ENCODE peak calls at places on chromosomes 6 and 20, in eight cellular contexts. R is body of pancreas, P is neuronal stem cell, K is DND-41, Z is heart right ventricle, W is iPS DF 6.9, U is heart left ventricle, M is esophagus squamous epithelium. E is an unnamed sample.
A peak's percentile ranks its signal among the peaks of the same experiment; 100 is the strongest.

GRCh38 chr6:79600313-79601019 is 30.7 kb upstream of the SH3BGRL2 start:
- DNase-seq in R (no peak), P (no peak), K (no peak), Z (no peak), W (no peak), U (no peak), M (no peak), E (no peak)

GRCh38 chr6:141359953-141360352 is 772.8 kb upstream of the GJE1 start:
- DNase-seq in R (no peak), P (no peak), K (no peak), Z (no peak), W (no peak), U (no peak), M (no peak), E (no peak)

GRCh38 chr6:72446427-72446826 is 175.4 kb upstream of the KCNQ5 start:
- DNase-seq in R (no peak), P (no peak), K (no peak), Z (no peak), W (no peak), U (no peak), M (no peak), E (no peak)

GRCh38 chr6:52551483-52552277 is 25.2 kb downstream of the TRAM2 start:
- DNase-seq in R (peak; percentile 85), P (peak; percentile 56), K (no peak), Z (peak; percentile 54), W (no peak), U (peak; percentile 79), M (no peak), E (no peak)

GRCh38 chr6:116461075-116461474 is at the start of gene CALHM6:
- DNase-seq in R (no peak), P (no peak), K (no peak), Z (no peak), W (no peak), U (no peak), M (no peak), E (no peak)

GRCh38 chr6:27531772-27532459 is 59.0 kb upstream of the ZNF184 start:
- DNase-seq in R (no peak), P (no peak), K (no peak), Z (no peak), W (no peak), U (no peak), M (no peak), E (no peak)

GRCh38 chr6:122692175-122692598 is 82.0 kb downstream of the PKIB start:
- DNase-seq in R (no peak), P (no peak), K (no peak), Z (no peak), W (no peak), U (no peak), M (no peak), E (no peak)

GRCh38 chr20:25302596-25302995 is 54.7 kb downstream of the PYGB start:
- DNase-seq in R (no peak), P (no peak), K (no peak), Z (no peak), W (no peak), U (peak; percentile 19), M (no peak), E (no peak)

GRCh38 chr6:45642331-45643126 is 264.8 kb upstream of the SUPT3H start:
- DNase-seq in R (no peak), P (no peak), K (no peak), Z (no peak), W (no peak), U (no peak), M (no peak), E (no peak)

GRCh38 chr6:82875573-82876185 is 190.0 kb downstream of the UBE3D start:
- DNase-seq in R (no peak), P (no peak), K (no peak), Z (no peak), W (no peak), U (no peak), M (no peak), E (no peak)

GRCh38 chr6:2861071-2861821 is 19.6 kb upstream of the SERPINB1 start:
- DNase-seq in R (no peak), P (no peak), K (peak; percentile 54), Z (no peak), W (no peak), U (no peak), M (no peak), E (no peak)

GRCh38 chr6:52394251-52394666 is 25.9 kb upstream of the EFHC1 start:
- DNase-seq in R (no peak), P (no peak), K (no peak), Z (no peak), W (no peak), U (no peak), M (no peak), E (peak; percentile 52)

GRCh38 chr6:158869010-158869603 is 49.9 kb upstream of the EZR start:
- DNase-seq in R (peak; percentile 74), P (peak; percentile 26), K (no peak), Z (no peak), W (no peak), U (no peak), M (no peak), E (no peak)

GRCh38 chr6:47144306-47144705 is 102.2 kb upstream of the ADGRF1 start:
- DNase-seq in R (no peak), P (no peak), K (no peak), Z (no peak), W (no peak), U (no peak), M (no peak), E (no peak)

GRCh38 chr6:52391599-52391998 is 28.5 kb upstream of the EFHC1 start:
- DNase-seq in R (no peak), P (no peak), K (no peak), Z (no peak), W (no peak), U (no peak), M (no peak), E (no peak)

DNA sequence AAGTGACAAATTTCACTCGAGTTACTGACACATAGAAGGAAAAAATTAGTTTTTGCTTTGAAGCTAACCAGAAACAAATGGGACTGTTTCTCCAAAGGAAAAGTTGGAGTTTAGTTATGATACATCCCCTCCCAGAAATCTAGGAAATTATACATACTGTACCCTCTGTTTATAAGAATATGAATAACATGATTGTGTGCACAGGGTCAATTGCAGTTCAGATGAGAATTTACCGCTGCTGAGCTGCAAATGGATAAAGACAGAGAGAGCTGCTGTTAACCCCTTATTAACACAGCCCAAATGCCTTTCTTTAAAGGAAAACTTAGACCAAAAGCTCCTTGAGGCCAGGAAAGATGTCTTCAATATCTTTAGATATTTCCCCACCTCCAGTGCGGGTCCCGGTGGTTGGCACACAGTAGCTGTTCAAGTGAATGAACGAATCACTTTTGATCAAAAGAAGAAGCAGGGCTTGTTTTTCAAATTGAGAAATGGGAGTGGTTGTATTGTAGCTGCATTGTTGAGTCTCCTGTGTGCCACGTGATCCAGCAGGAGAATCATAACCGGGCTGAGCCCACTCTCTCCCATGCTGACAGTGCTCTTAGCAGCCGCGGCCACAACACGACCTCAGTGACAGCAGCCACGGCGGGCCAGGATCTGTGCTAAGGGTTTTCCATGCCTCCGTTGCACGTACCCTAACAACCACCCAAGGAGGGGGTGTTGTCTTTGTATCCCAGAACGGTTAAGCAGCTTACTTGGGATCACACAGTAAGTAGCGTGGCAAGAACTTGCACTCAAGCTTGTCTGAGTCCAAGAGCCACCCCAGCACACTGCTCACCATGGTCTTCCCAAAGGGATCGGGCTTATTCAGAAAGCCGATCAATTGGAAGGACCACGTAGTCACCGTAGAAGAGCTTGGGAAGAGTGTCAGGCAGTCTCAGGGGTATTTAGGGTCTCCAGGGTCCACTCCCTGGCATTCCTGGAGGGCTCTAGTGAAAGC is 53.5 kb upstream of the BMP6 start:
- DNase-seq in R (no peak), P (no peak), K (no peak), Z (no peak), W (no peak), U (no peak), M (no peak), E (no peak)
- H3K4me3 ChIP-seq in R (no peak overlapping the region), P (no peak overlapping the region), K (no peak overlapping the region), Z (peak overlapping the region; percentile 34), W (no peak overlapping the region), U (peak overlapping the region; percentile 28), M (peak overlapping the region; percentile 30), E (no peak overlapping the region)

GRCh38 chr6:20409427-20409971 is 7.8 kb downstream of the E2F3 start:
- DNase-seq in R (no peak), P (no peak), K (no peak), Z (no peak), W (no peak), U (no peak), M (no peak), E (no peak)
- H3K4me3 ChIP-seq in R (no peak overlapping the region), P (no peak overlapping the region), K (no peak overlapping the region), Z (peak overlapping the region; percentile 22), W (no peak overlapping the region), U (no peak overlapping the region), M (no peak overlapping the region), E (peak overlapping the region; percentile 76)

GRCh38 chr6:135286962-135287525 is 105.9 kb downstream of the MYB start:
- DNase-seq in R (no peak), P (no peak), K (no peak), Z (no peak), W (no peak), U (no peak), M (no peak), E (no peak)
- H3K4me3 ChIP-seq in R (no peak overlapping the region), P (no peak overlapping the region), K (no peak overlapping the region), Z (no peak overlapping the region), W (no peak overlapping the region), U (no peak overlapping the region), M (no peak overlapping the region), E (no peak overlapping the region)

GRCh38 chr6:236519-236918 is 55.8 kb upstream of the DUSP22 start:
- DNase-seq in R (no peak), P (no peak), K (no peak), Z (no peak), W (no peak), U (no peak), M (no peak), E (no peak)
- H3K4me3 ChIP-seq in R (no peak overlapping the region), P (no peak overlapping the region), K (peak overlapping the region; percentile 48), Z (peak overlapping the region; percentile 42), W (no peak overlapping the region), U (peak overlapping the region; percentile 50), M (no peak overlapping the region), E (peak overlapping the region; percentile 82)

E was measured in CD4-positive, CD25-positive, alpha-beta regulatory T cell.